ENCODE peak calls at places on chromosome 12, in eight cellular contexts. P is cardiac muscle cell, B is heart right ventricle, E is colonic mucosa, T is A673, I is mucosa of descending colon, N is lower leg skin, H is endodermal cell. Z is an unnamed sample.

GRCh38 chr12:40208707-40209106 is 16.1 kb upstream of the LRRK2 start:
- DNase-seq in P (no peak), B (no peak), E (no peak), T (no peak), I (no peak), N (no peak), H (no peak), Z (no peak)

GRCh38 chr12:31233061-31233730 is 92.8 kb downstream of the SINHCAF start:
- DNase-seq in P (no peak), B (no peak), E (peak; percentile 7), T (no peak), I (no peak), N (no peak), H (peak; percentile 37), Z (no peak)

GRCh38 chr12:41917827-41918445 is 226.7 kb downstream of the GXYLT1 start:
- DNase-seq in P (peak; percentile 31), B (no peak), E (no peak), T (peak; percentile 50), I (no peak), N (no peak), H (no peak), Z (no peak)

GRCh38 chr12:78703820-78704525 is 160.6 kb upstream of the SYT1 start:
- DNase-seq in P (peak; percentile 58), B (no peak), E (no peak), T (peak; percentile 85), I (no peak), N (no peak), H (no peak), Z (no peak)

GRCh38 chr12:8917751-8918150 is 3.4 kb downstream of the PHC1 start:
- DNase-seq in P (no peak), B (no peak), E (no peak), T (no peak), I (no peak), N (no peak), H (no peak), Z (no peak)

GRCh38 chr12:125271850-125272249 is 206.6 kb downstream of the AACS start:
- DNase-seq in P (no peak), B (no peak), E (no peak), T (no peak), I (no peak), N (no peak), H (no peak), Z (no peak)

GRCh38 chr12:40344312-40344711 is 119.5 kb downstream of the LRRK2 start:
- DNase-seq in P (no peak), B (no peak), E (no peak), T (no peak), I (no peak), N (no peak), H (no peak), Z (no peak)

GRCh38 chr12:75526655-75527511 is 15.5 kb upstream of the KRR1 start:
- DNase-seq in P (peak; percentile 76), B (no peak), E (no peak), T (peak; percentile 70), I (no peak), N (no peak), H (peak; percentile 81), Z (no peak)

GRCh38 chr12:111029732-111030131 is 109.4 kb upstream of the MYL2 start:
- DNase-seq in P (no peak), B (no peak), E (no peak), T (no peak), I (no peak), N (no peak), H (no peak), Z (no peak)

GRCh38 chr12:70955415-70955814 is 34.9 kb upstream of the PTPRR start:
- DNase-seq in P (no peak), B (no peak), E (no peak), T (no peak), I (no peak), N (no peak), H (no peak), Z (no peak)

GRCh38 chr12:109962388-109962787 is 33.8 kb downstream of the GIT2 start:
- DNase-seq in P (no peak), B (no peak), E (no peak), T (no peak), I (no peak), N (no peak), H (peak; percentile 71), Z (no peak)

GRCh38 chr12:114407566-114408411 is 1.8 kb upstream of the TBX5 start:
- DNase-seq in P (peak; percentile 54), B (no peak), E (no peak), T (no peak), I (no peak), N (no peak), H (peak; percentile 71), Z (no peak)

GRCh38 chr12:115232455-115233156 is 548.6 kb upstream of the TBX3 start:
- DNase-seq in P (peak; percentile 77), B (no peak), E (no peak), T (no peak), I (no peak), N (no peak), H (no peak), Z (no peak)

GRCh38 chr12:67545298-67545697 is 103.2 kb upstream of the DYRK2 start:
- DNase-seq in P (no peak), B (no peak), E (no peak), T (peak; percentile 71), I (no peak), N (no peak), H (no peak), Z (no peak)

GRCh38 chr12:75722714-75723200 is 211.3 kb upstream of the KRR1 start:
- DNase-seq in P (peak; percentile 93), B (no peak), E (peak; percentile 41), T (peak; percentile 96), I (no peak), N (no peak), H (no peak), Z (peak; percentile 47)

DNA sequence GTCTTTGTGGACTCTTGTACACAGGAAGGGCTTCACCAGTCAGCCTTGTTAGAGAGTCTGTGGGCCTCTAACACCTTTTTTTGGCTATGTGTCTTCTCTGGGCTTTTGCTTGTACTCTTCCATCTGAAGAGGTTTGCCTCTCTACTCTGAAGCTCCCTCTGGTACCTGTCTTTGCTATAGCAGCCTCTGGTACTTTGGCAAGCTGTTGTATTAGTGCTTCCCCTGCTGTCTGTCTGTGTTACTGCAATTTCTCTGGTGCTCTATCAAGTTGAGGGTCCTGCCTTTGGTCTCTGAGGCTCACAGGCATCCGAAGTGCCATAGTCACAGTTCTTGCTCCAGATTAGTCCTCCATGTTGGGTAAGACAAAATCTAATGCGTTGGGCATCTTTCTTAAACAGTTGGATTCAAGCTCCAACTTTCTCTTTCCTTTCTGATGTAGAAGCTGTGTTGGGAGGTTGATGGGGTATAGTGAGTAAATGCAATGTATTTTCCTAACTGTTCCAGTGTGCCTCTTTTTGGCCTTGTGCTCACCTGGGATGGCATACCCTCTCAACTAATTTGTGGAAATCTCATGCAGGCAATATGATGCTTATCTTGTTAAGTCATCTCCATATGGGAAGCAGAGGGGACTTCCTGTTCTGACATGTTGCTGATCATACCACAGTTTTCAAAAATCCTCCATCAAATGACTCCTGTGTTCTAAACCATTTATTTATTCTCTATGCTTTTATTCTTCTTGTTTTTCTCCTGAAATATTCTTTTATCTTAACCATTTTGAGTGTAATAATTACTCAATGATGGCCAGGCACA is 88.8 kb downstream of the ATF7IP start:
- DNase-seq in P (peak; percentile 62), B (no peak), E (peak; percentile 23), T (peak; percentile 73), I (no peak), N (no peak), H (peak; percentile 90), Z (no peak)
- TF ChIP-seq CTCF in P (peak; percentile 69), B (peak; percentile 6), E (no peak), T (peak; percentile 76), I (no peak), N (no peak), H (peak; percentile 100), Z (peak; percentile 45)

DNA sequence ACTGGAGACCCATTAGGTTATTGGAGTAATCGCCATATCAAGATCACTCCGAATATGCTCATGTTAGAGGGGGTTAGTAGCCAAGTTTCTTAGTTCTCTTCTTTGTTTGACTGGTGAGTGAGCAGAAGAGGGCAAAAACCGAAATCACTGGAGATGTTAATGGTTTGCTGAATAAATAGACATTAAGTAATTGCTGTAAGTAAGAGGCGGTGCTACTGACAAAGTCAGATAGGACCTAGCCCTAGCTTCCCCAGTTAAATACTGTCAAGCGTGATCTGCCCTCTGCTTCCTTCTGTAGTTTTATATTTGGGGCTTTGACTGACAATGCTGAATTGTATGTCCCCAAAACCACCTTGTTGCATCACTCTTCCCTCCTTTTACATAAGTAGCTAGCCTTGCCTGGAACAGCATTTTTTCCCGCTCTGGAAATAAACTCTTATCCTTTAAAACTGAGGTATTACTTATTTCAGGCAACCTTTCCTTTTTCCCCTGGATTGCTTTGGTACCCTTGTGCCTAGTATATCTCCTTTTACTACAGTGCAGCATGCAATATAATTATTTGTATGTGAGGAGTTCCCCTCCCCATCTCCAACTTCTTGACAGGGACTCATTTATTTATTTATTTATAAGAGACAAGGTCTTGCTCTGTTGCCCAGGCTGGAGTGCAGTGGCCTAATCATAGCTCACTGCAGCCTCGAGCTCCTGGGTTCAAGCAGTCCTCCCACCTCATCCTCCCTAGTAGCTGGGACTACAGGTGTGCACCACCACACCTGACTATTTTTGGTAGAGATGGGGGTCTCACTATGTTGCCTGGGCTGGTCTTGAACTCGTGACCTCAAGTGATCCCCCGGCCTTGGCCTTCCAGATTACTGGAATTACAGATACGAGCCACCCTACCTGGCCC is 1.4 kb downstream of the SNRPF start:
- DNase-seq in P (no peak), B (no peak), E (no peak), T (no peak), I (no peak), N (no peak), H (no peak), Z (no peak)
- TF ChIP-seq CTCF in P (no peak), B (no peak), E (no peak), T (no peak), I (no peak), N (no peak), H (no peak), Z (no peak)

GRCh38 chr12:116277393-116278258 is at the start of gene MED13L:
- DNase-seq in P (peak; percentile 95), B (peak; percentile 91), E (peak; percentile 84), T (peak; percentile 94), I (peak; percentile 90), N (peak; percentile 97), H (peak; percentile 98), Z (peak; percentile 90)
- TF ChIP-seq CTCF in P (no peak), B (no peak), E (no peak), T (peak; percentile 18), I (peak; percentile 33), N (no peak), H (peak; percentile 61), Z (peak; percentile 28)

GRCh38 chr12:47943492-47944359 is 19.7 kb upstream of the TMEM106C start:
- DNase-seq in P (no peak), B (no peak), E (peak; percentile 93), T (no peak), I (peak; percentile 87), N (no peak), H (no peak), Z (no peak)

GRCh38 chr12:47947273-47947672 is 16.1 kb upstream of the TMEM106C start:
- DNase-seq in P (peak; percentile 44), B (no peak), E (no peak), T (no peak), I (no peak), N (no peak), H (no peak), Z (no peak)

GRCh38 chr12:47945341-47945728 is 18.1 kb upstream of the TMEM106C start:
- DNase-seq in P (no peak), B (no peak), E (peak; percentile 59), T (no peak), I (no peak), N (no peak), H (no peak), Z (no peak)

GRCh38 chr12:47944685-47945340 is 18.6 kb upstream of the TMEM106C start:
- DNase-seq in P (no peak), B (no peak), E (no peak), T (no peak), I (no peak), N (no peak), H (no peak), Z (no peak)

GRCh38 chr12:47946413-47947107 is 16.8 kb upstream of the TMEM106C start:
- DNase-seq in P (no peak), B (no peak), E (no peak), T (no peak), I (no peak), N (no peak), H (no peak), Z (no peak)
- TF ChIP-seq CTCF in P (no peak), B (no peak), E (no peak), T (no peak), I (no peak), N (no peak), H (no peak), Z (no peak)

Z was measured in body of pancreas.